ENCODE peak calls at places on chromosomes 1 and 21, in seven cellular contexts. Y is HCT116, K is SK-N-SH, D is K562, U is H1, H is GM12878, W is HepG2. R is an unnamed sample.
A peak's percentile ranks its signal among the peaks of the same experiment; 100 is the strongest.

GRCh38 chr1:226708342-226708780 is 30.7 kb downstream of the ITPKB start:
- DNase-seq in Y (no peak), K (no peak), D (no peak), U (no peak), H (no peak), W (no peak), R (no peak)

GRCh38 chr21:41894922-41895557 is 15.9 kb upstream of the PRDM15 start:
- DNase-seq in Y (no peak), K (no peak), D (peak; percentile 77), U (no peak), H (no peak), W (no peak), R (no peak)

GRCh38 chr21:34362136-34362444 is 1.7 kb upstream of the KCNE2 start:
- DNase-seq in Y (no peak), K (no peak), D (no peak), U (no peak), H (no peak), W (no peak), R (no peak)

GRCh38 chr1:217336724-217337123 is 294.2 kb downstream of the GPATCH2 start:
- DNase-seq in Y (no peak), K (no peak), D (no peak), U (no peak), H (no peak), W (no peak), R (no peak)

GRCh38 chr1:61337981-61338848 is 255.9 kb downstream of the NFIA start:
- DNase-seq in Y (peak; percentile 73), K (peak; percentile 73), D (no peak), U (no peak), H (no peak), W (peak; percentile 91), R (peak; percentile 26)

GRCh38 chr1:53511933-53512806 is 53.0 kb downstream of the DMRTB1 start:
- DNase-seq in Y (no peak), K (peak; percentile 75), D (no peak), U (no peak), H (no peak), W (no peak), R (no peak)

GRCh38 chr1:56189946-56190920 is 389.1 kb downstream of the PLPP3 start:
- DNase-seq in Y (peak; percentile 6), K (no peak), D (no peak), U (no peak), H (no peak), W (peak; percentile 99), R (no peak)

GRCh38 chr1:180652791-180653190 is 21.0 kb downstream of the XPR1 start:
- DNase-seq in Y (no peak), K (no peak), D (no peak), U (no peak), H (no peak), W (no peak), R (no peak)

GRCh38 chr1:941588-942383 is 17.3 kb downstream of the NOC2L start:
- DNase-seq in Y (no peak), K (peak; percentile 90), D (peak; percentile 87), U (peak; percentile 79), H (no peak), W (peak; percentile 34), R (peak; percentile 69)

GRCh38 chr1:192376387-192376786 is 59.6 kb downstream of the RGS21 start:
- DNase-seq in Y (no peak), K (no peak), D (no peak), U (no peak), H (no peak), W (no peak), R (no peak)

GRCh38 chr1:119779869-119780356 is 11.2 kb upstream of the HMGCS2 start:
- DNase-seq in Y (no peak), K (peak; percentile 52), D (no peak), U (no peak), H (no peak), W (no peak), R (no peak)

GRCh38 chr1:112267929-112268328 is 128.1 kb upstream of the CTTNBP2NL start:
- DNase-seq in Y (no peak), K (no peak), D (no peak), U (no peak), H (no peak), W (no peak), R (no peak)

GRCh38 chr1:111201275-111202090 is 1.0 kb upstream of the DENND2D start:
- DNase-seq in Y (no peak), K (peak; percentile 51), D (peak; percentile 50), U (no peak), H (no peak), W (no peak), R (no peak)

GRCh38 chr21:38350681-38351080 is 93.9 kb downstream of the KCNJ15 start:
- DNase-seq in Y (no peak), K (no peak), D (no peak), U (no peak), H (no peak), W (no peak), R (no peak)

GRCh38 chr1:100834779-100835645 is 59.6 kb downstream of the EXTL2 start:
- DNase-seq in Y (peak; percentile 29), K (peak; percentile 7), D (peak; percentile 20), U (no peak), H (no peak), W (peak; percentile 25), R (no peak)

GRCh38 chr1:81760487-81761097 is 40.1 kb upstream of the ADGRL2 start:
- DNase-seq in Y (no peak), K (peak; percentile 5), D (no peak), U (no peak), H (no peak), W (no peak), R (no peak)

GRCh38 chr1:214354440-214355148 is 73.6 kb downstream of the SMYD2 start:
- DNase-seq in Y (no peak), K (peak; percentile 50), D (no peak), U (no peak), H (no peak), W (no peak), R (no peak)

GRCh38 chr1:116762781-116763115 is 8.5 kb downstream of the CD2 start:
- DNase-seq in Y (no peak), K (no peak), D (peak; percentile 33), U (peak; percentile 20), H (no peak), W (no peak), R (no peak)

GRCh38 chr1:111948209-111949131 is 41.0 kb downstream of the KCND3 start:
- DNase-seq in Y (no peak), K (peak; percentile 54), D (no peak), U (no peak), H (no peak), W (no peak), R (no peak)

GRCh38 chr1:212161231-212161781 is 123.9 kb upstream of the PPP2R5A start:
- DNase-seq in Y (peak; percentile 13), K (no peak), D (peak; percentile 45), U (no peak), H (peak; percentile 25), W (no peak), R (no peak)

GRCh38 chr1:13730751-13731482 is 30.9 kb downstream of the PRDM2 start:
- DNase-seq in Y (no peak), K (no peak), D (no peak), U (no peak), H (peak; percentile 94), W (no peak), R (no peak)

GRCh38 chr1:171266930-171267329 is 18.6 kb downstream of the FMO1 start:
- DNase-seq in Y (no peak), K (no peak), D (no peak), U (no peak), H (no peak), W (no peak), R (no peak)

DNA sequence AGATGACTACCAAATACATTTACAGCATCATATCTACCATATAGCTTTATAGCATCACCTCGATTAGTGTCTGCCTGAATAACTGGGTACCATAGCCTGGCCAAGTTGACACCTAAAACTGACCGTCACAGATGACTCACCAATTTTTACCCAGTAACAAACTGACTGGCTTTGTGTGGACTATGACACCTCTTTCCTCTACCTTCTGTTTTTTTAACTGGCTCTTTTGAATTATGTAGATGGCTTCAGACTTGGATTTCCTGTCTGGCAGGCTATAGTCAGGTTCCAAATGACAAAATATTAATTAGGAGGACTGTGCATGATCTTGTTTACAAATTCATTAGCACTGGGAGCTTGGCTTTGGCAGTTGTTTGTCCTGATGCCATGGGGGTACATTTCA is 360.3 kb downstream of the TGFB2 start:
- DNase-seq in Y (no peak), K (no peak), D (no peak), U (no peak), H (no peak), W (no peak), R (no peak)
- TF ChIP-seq JUND in Y (no peak), K (no peak), D (no peak), U (no peak), H (no peak), W (no peak), R (no peak)

DNA sequence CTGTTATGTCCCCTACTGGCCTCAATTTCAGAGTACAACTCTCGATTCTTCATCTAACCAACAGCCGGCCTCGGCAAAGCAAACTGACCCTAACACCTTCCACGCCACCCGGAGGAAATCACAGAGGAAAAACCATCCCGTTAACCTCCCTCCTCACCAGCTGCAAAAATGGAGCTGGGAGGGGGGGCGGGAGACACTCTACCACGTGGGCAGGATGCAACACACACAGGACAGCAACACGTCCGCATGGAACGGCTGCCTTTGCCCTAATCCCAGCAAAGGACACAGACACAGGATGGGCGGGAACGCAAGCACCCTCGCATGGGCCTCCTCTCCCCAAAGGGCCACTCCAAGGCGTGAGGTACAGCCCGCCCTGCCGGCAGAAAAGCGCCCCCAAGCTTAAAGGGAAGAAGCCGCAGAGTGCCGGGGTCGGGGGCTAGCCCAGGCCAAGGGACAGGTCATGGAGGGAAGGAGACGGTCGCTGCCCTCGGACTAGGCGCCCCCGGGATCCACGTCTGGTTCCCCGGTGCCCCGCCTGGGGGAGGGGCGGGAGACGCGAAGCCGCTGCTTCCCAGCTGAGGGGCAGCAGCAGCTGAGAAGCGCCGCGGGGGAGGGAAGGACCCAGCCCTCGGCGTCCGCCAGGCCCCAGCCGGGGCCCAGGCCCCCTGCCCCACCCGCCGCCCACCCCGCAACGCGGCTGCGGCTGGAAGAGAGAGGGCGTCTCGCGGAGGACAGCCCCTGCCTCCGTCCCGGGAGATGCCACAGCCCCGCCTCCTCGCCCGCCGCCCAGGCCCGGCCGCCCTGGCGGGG is 590 bp downstream of the FOXJ3 start:
- DNase-seq in Y (peak; percentile 31), K (peak; percentile 90), D (no peak), U (peak; percentile 78), H (no peak), W (peak; percentile 65), R (peak; percentile 65)
- TF ChIP-seq JUND in Y (no peak), K (no peak), D (no peak), U (no peak), H (no peak), W (no peak), R (no peak)

GRCh38 chr1:6497215-6497866 is 5.9 kb upstream of the PLEKHG5 start:
- DNase-seq in Y (no peak), K (peak; percentile 92), D (peak; percentile 99), U (no peak), H (no peak), W (no peak), R (peak; percentile 66)
- TF ChIP-seq JUND in Y (no peak), K (no peak), D (no peak), U (no peak), H (no peak), W (no peak), R (no peak)

GRCh38 chr1:5287178-5288155 is 633.1 kb downstream of the AJAP1 start:
- DNase-seq in Y (no peak), K (peak; percentile 70), D (no peak), U (no peak), H (no peak), W (no peak), R (no peak)

DNA sequence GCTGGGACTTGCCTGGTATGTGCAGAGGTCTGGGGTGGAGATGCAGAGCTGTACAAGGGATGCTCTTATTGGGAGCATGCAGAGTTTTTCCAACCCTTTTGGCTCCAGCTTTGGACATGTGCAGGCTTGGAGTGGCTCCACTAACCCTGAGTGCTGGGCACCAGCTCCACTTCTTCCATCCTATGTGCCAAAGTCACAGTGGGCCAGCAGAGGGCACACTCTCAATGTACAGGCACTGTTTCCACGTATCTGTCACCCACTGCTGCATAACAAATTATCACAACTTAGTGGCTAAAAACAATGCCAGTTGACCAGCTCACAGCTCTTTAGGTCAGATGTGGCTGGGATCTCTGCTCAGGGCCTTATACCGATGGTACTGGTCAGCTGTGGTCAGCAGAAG is 631.8 kb downstream of the AJAP1 start:
- DNase-seq in Y (no peak), K (no peak), D (no peak), U (peak; percentile 50), H (no peak), W (no peak), R (no peak)
- TF ChIP-seq JUND in Y (no peak), K (no peak), D (no peak), U (no peak), H (no peak), W (no peak), R (no peak)